ENCODE peak calls at places on chromosomes 12 and 14, in nine cellular contexts. One of them, this sample, is unnamed.

GRCh38 chr14:89058707-89059106 is 234.3 kb downstream of the TTC8 start:
- DNase-seq in H1: no peak
- DNase-seq in hepatocyte: no peak
- DNase-seq in pancreas: no peak
- DNase-seq in aorta: no peak
- DNase-seq in H7: no peak
- DNase-seq in upper lobe of right lung: no peak
- DNase-seq in endothelial cell of umbilical vein: no peak
- DNase-seq in astrocyte of the spinal cord: no peak
- DNase-seq in this sample: no peak

GRCh38 chr12:93699271-93700141 is 22.3 kb downstream of the CRADD start:
- DNase-seq in H1: no peak
- DNase-seq in hepatocyte: no peak
- DNase-seq in pancreas: no peak
- DNase-seq in aorta: no peak
- DNase-seq in H7: peak; percentile 30
- DNase-seq in upper lobe of right lung: no peak
- DNase-seq in endothelial cell of umbilical vein: no peak
- DNase-seq in astrocyte of the spinal cord: peak; percentile 84
- DNase-seq in this sample: no peak

GRCh38 chr12:2291182-2291832 is 238.5 kb downstream of the CACNA1C start:
- DNase-seq in H1: no peak
- DNase-seq in hepatocyte: peak; percentile 51
- DNase-seq in pancreas: no peak
- DNase-seq in aorta: no peak
- DNase-seq in H7: peak; percentile 87
- DNase-seq in upper lobe of right lung: no peak
- DNase-seq in endothelial cell of umbilical vein: peak; percentile 46
- DNase-seq in astrocyte of the spinal cord: peak; percentile 53
- DNase-seq in this sample: no peak

GRCh38 chr12:100193085-100193484 is 7.5 kb upstream of the ACTR6 start:
- DNase-seq in H1: no peak
- DNase-seq in hepatocyte: no peak
- DNase-seq in pancreas: no peak
- DNase-seq in aorta: no peak
- DNase-seq in H7: no peak
- DNase-seq in upper lobe of right lung: no peak
- DNase-seq in endothelial cell of umbilical vein: no peak
- DNase-seq in astrocyte of the spinal cord: no peak
- DNase-seq in this sample: no peak

GRCh38 chr14:85122690-85123089 is 407.3 kb upstream of the FLRT2 start:
- DNase-seq in H1: no peak
- DNase-seq in hepatocyte: no peak
- DNase-seq in pancreas: no peak
- DNase-seq in aorta: no peak
- DNase-seq in H7: no peak
- DNase-seq in upper lobe of right lung: no peak
- DNase-seq in endothelial cell of umbilical vein: no peak
- DNase-seq in astrocyte of the spinal cord: peak; percentile 80
- DNase-seq in this sample: no peak

GRCh38 chr14:74702293-74702692 is 10.6 kb downstream of the AREL1 start:
- DNase-seq in H1: no peak
- DNase-seq in hepatocyte: no peak
- DNase-seq in pancreas: no peak
- DNase-seq in aorta: no peak
- DNase-seq in H7: no peak
- DNase-seq in upper lobe of right lung: no peak
- DNase-seq in endothelial cell of umbilical vein: no peak
- DNase-seq in astrocyte of the spinal cord: no peak
- DNase-seq in this sample: no peak

GRCh38 chr14:75025082-75025481 is 22.4 kb downstream of the EIF2B2 start:
- DNase-seq in H1: no peak
- DNase-seq in hepatocyte: peak; percentile 20
- DNase-seq in pancreas: no peak
- DNase-seq in aorta: no peak
- DNase-seq in H7: no peak
- DNase-seq in upper lobe of right lung: no peak
- DNase-seq in endothelial cell of umbilical vein: peak; percentile 84
- DNase-seq in astrocyte of the spinal cord: no peak
- DNase-seq in this sample: no peak

GRCh38 chr12:120230326-120230973 is 29.5 kb upstream of the RPLP0 start:
- DNase-seq in H1: peak; percentile 91
- DNase-seq in hepatocyte: peak; percentile 94
- DNase-seq in pancreas: no peak
- DNase-seq in aorta: no peak
- DNase-seq in H7: peak; percentile 94
- DNase-seq in upper lobe of right lung: no peak
- DNase-seq in endothelial cell of umbilical vein: peak; percentile 78
- DNase-seq in astrocyte of the spinal cord: peak; percentile 94
- DNase-seq in this sample: no peak

GRCh38 chr12:114671664-114672476 is 12.1 kb downstream of the TBX3 start:
- DNase-seq in H1: no peak
- DNase-seq in hepatocyte: peak; percentile 75
- DNase-seq in pancreas: no peak
- DNase-seq in aorta: no peak
- DNase-seq in H7: peak; percentile 84
- DNase-seq in upper lobe of right lung: no peak
- DNase-seq in endothelial cell of umbilical vein: no peak
- DNase-seq in astrocyte of the spinal cord: peak; percentile 50
- DNase-seq in this sample: no peak

GRCh38 chr12:114674201-114675047 is 9.6 kb downstream of the TBX3 start:
- DNase-seq in H1: no peak
- DNase-seq in hepatocyte: peak; percentile 41
- DNase-seq in pancreas: no peak
- DNase-seq in aorta: no peak
- DNase-seq in H7: peak; percentile 82
- DNase-seq in upper lobe of right lung: no peak
- DNase-seq in endothelial cell of umbilical vein: no peak
- DNase-seq in astrocyte of the spinal cord: peak; percentile 42
- DNase-seq in this sample: no peak

GRCh38 chr12:114671321-114671663 is 12.7 kb downstream of the TBX3 start:
- DNase-seq in H1: no peak
- DNase-seq in hepatocyte: no peak
- DNase-seq in pancreas: no peak
- DNase-seq in aorta: no peak
- DNase-seq in H7: no peak
- DNase-seq in upper lobe of right lung: no peak
- DNase-seq in endothelial cell of umbilical vein: no peak
- DNase-seq in astrocyte of the spinal cord: peak; percentile 56
- DNase-seq in this sample: no peak

GRCh38 chr12:114672817-114673168 is 11.2 kb downstream of the TBX3 start:
- DNase-seq in H1: no peak
- DNase-seq in hepatocyte: peak; percentile 46
- DNase-seq in pancreas: no peak
- DNase-seq in aorta: no peak
- DNase-seq in H7: no peak
- DNase-seq in upper lobe of right lung: no peak
- DNase-seq in endothelial cell of umbilical vein: no peak
- DNase-seq in astrocyte of the spinal cord: no peak
- DNase-seq in this sample: no peak

GRCh38 chr12:114673169-114673833 is 10.7 kb downstream of the TBX3 start:
- DNase-seq in H1: no peak
- DNase-seq in hepatocyte: peak; percentile 68
- DNase-seq in pancreas: no peak
- DNase-seq in aorta: no peak
- DNase-seq in H7: peak; percentile 82
- DNase-seq in upper lobe of right lung: no peak
- DNase-seq in endothelial cell of umbilical vein: no peak
- DNase-seq in astrocyte of the spinal cord: peak; percentile 89
- DNase-seq in this sample: no peak
- H3K4me3 ChIP-seq in H1: no peak overlapping the region
- H3K4me3 ChIP-seq in hepatocyte: peak overlapping the region; percentile 27
- H3K4me3 ChIP-seq in pancreas: no peak overlapping the region
- H3K4me3 ChIP-seq in aorta: no peak overlapping the region
- H3K4me3 ChIP-seq in H7: no peak overlapping the region
- H3K4me3 ChIP-seq in upper lobe of right lung: peak overlapping the region; percentile 45
- H3K4me3 ChIP-seq in endothelial cell of umbilical vein: no peak overlapping the region
- H3K4me3 ChIP-seq in astrocyte of the spinal cord: peak overlapping the region; percentile 21
- H3K4me3 ChIP-seq in this sample: no peak overlapping the region

GRCh38 chr12:89702503-89702902 is 6.1 kb downstream of the ATP2B1 start:
- DNase-seq in H1: no peak
- DNase-seq in hepatocyte: no peak
- DNase-seq in pancreas: no peak
- DNase-seq in aorta: no peak
- DNase-seq in H7: no peak
- DNase-seq in upper lobe of right lung: no peak
- DNase-seq in endothelial cell of umbilical vein: no peak
- DNase-seq in astrocyte of the spinal cord: no peak
- DNase-seq in this sample: no peak

GRCh38 chr12:89703768-89704167 is 4.9 kb downstream of the ATP2B1 start:
- DNase-seq in H1: no peak
- DNase-seq in hepatocyte: no peak
- DNase-seq in pancreas: no peak
- DNase-seq in aorta: no peak
- DNase-seq in H7: no peak
- DNase-seq in upper lobe of right lung: no peak
- DNase-seq in endothelial cell of umbilical vein: no peak
- DNase-seq in astrocyte of the spinal cord: no peak
- DNase-seq in this sample: no peak

GRCh38 chr12:89701606-89702206 is 6.9 kb downstream of the ATP2B1 start:
- DNase-seq in H1: no peak
- DNase-seq in hepatocyte: no peak
- DNase-seq in pancreas: no peak
- DNase-seq in aorta: no peak
- DNase-seq in H7: no peak
- DNase-seq in upper lobe of right lung: no peak
- DNase-seq in endothelial cell of umbilical vein: no peak
- DNase-seq in astrocyte of the spinal cord: no peak
- DNase-seq in this sample: no peak

GRCh38 chr12:89706551-89707348 is 1.9 kb downstream of the ATP2B1 start:
- DNase-seq in H1: no peak
- DNase-seq in hepatocyte: peak; percentile 15
- DNase-seq in pancreas: peak; percentile 26
- DNase-seq in aorta: no peak
- DNase-seq in H7: peak; percentile 18
- DNase-seq in upper lobe of right lung: peak; percentile 61
- DNase-seq in endothelial cell of umbilical vein: peak; percentile 27
- DNase-seq in astrocyte of the spinal cord: peak; percentile 21
- DNase-seq in this sample: peak; percentile 7

GRCh38 chr12:89704457-89704856 is 4.2 kb downstream of the ATP2B1 start:
- DNase-seq in H1: no peak
- DNase-seq in hepatocyte: no peak
- DNase-seq in pancreas: no peak
- DNase-seq in aorta: no peak
- DNase-seq in H7: no peak
- DNase-seq in upper lobe of right lung: no peak
- DNase-seq in endothelial cell of umbilical vein: no peak
- DNase-seq in astrocyte of the spinal cord: no peak
- DNase-seq in this sample: no peak
- H3K4me3 ChIP-seq in H1: no peak overlapping the region
- H3K4me3 ChIP-seq in hepatocyte: no peak overlapping the region
- H3K4me3 ChIP-seq in pancreas: no peak overlapping the region
- H3K4me3 ChIP-seq in aorta: no peak overlapping the region
- H3K4me3 ChIP-seq in H7: no peak overlapping the region
- H3K4me3 ChIP-seq in upper lobe of right lung: no peak overlapping the region
- H3K4me3 ChIP-seq in endothelial cell of umbilical vein: no peak overlapping the region
- H3K4me3 ChIP-seq in astrocyte of the spinal cord: no peak overlapping the region
- H3K4me3 ChIP-seq in this sample: peak overlapping the region; percentile 97

GRCh38 chr14:53108292-53108937 is 44.7 kb downstream of the DDHD1 start:
- DNase-seq in H1: no peak
- DNase-seq in hepatocyte: no peak
- DNase-seq in pancreas: no peak
- DNase-seq in aorta: no peak
- DNase-seq in H7: no peak
- DNase-seq in upper lobe of right lung: no peak
- DNase-seq in endothelial cell of umbilical vein: no peak
- DNase-seq in astrocyte of the spinal cord: no peak
- DNase-seq in this sample: peak; percentile 23

GRCh38 chr14:53106768-53107167 is 46.4 kb downstream of the DDHD1 start:
- DNase-seq in H1: no peak
- DNase-seq in hepatocyte: no peak
- DNase-seq in pancreas: no peak
- DNase-seq in aorta: no peak
- DNase-seq in H7: no peak
- DNase-seq in upper lobe of right lung: no peak
- DNase-seq in endothelial cell of umbilical vein: no peak
- DNase-seq in astrocyte of the spinal cord: no peak
- DNase-seq in this sample: no peak

GRCh38 chr14:53109688-53110041 is 43.5 kb downstream of the DDHD1 start:
- DNase-seq in H1: no peak
- DNase-seq in hepatocyte: no peak
- DNase-seq in pancreas: no peak
- DNase-seq in aorta: no peak
- DNase-seq in H7: no peak
- DNase-seq in upper lobe of right lung: no peak
- DNase-seq in endothelial cell of umbilical vein: no peak
- DNase-seq in astrocyte of the spinal cord: no peak
- DNase-seq in this sample: no peak

GRCh38 chr14:53110103-53110502 is 43.0 kb downstream of the DDHD1 start:
- DNase-seq in H1: no peak
- DNase-seq in hepatocyte: no peak
- DNase-seq in pancreas: no peak
- DNase-seq in aorta: no peak
- DNase-seq in H7: no peak
- DNase-seq in upper lobe of right lung: no peak
- DNase-seq in endothelial cell of umbilical vein: no peak
- DNase-seq in astrocyte of the spinal cord: no peak
- DNase-seq in this sample: peak; percentile 15

DNA sequence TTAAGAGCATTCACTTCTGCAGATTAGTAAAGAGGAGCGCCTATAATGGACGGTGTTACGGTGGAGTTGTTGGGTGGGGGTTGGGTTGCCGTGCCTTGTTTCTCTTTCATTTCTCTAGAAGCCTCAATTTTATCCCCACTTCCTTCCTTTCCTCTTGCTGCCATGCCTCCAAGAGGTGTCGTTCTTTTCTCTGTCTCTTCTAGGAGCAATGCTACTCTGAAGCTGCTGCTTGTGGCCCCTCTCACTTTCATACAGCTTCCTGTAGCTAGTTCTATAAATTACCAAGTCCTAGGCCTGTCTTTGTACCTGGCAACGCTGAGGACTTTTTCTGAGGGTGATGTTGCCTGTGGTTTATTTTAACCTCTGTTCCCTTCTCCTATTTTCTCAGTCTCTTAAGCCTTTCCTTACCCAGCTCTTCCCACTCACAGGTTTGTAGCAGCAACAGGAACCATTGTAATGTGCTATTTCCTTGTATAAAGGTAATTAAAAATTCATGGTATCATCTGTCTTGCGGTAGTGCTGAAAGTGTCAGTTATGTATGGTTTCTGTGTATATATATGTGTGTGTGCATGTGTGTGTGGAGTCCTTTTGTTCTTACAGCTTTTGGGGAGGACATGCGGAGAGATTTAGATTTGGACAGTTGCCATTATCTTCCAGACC is 44.0 kb downstream of the DDHD1 start:
- DNase-seq in H1: no peak
- DNase-seq in hepatocyte: no peak
- DNase-seq in pancreas: no peak
- DNase-seq in aorta: no peak
- DNase-seq in H7: no peak
- DNase-seq in upper lobe of right lung: no peak
- DNase-seq in endothelial cell of umbilical vein: peak; percentile 44
- DNase-seq in astrocyte of the spinal cord: no peak
- DNase-seq in this sample: peak; percentile 54
- H3K4me3 ChIP-seq in H1: no peak overlapping the region
- H3K4me3 ChIP-seq in hepatocyte: no peak overlapping the region
- H3K4me3 ChIP-seq in pancreas: no peak overlapping the region
- H3K4me3 ChIP-seq in aorta: no peak overlapping the region
- H3K4me3 ChIP-seq in H7: no peak overlapping the region
- H3K4me3 ChIP-seq in upper lobe of right lung: peak overlapping the region; percentile 32
- H3K4me3 ChIP-seq in endothelial cell of umbilical vein: peak overlapping the region; percentile 70
- H3K4me3 ChIP-seq in astrocyte of the spinal cord: no peak overlapping the region
- H3K4me3 ChIP-seq in this sample: peak overlapping the region; percentile 98

DNA sequence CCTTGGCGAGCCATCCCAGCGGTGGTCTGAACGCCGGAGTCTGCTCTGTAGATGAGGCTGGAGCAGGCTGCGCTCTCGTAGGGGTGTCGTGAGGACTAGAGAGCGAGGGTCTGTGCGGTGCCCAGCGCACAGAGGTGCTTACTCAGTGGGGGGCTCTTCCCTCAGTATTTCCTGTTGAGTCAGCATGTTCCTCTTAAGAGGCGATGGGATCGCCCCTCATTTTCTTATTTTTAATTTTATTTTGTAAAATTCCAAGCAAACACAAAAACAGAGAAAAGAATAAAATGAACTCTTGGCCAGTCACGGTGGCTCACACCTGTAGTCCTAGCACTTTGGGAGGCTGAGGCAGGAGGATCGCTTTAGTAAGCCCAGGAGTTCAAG is 40.8 kb upstream of the BCL7A start:
- DNase-seq in H1: no peak
- DNase-seq in hepatocyte: no peak
- DNase-seq in pancreas: no peak
- DNase-seq in aorta: no peak
- DNase-seq in H7: no peak
- DNase-seq in upper lobe of right lung: no peak
- DNase-seq in endothelial cell of umbilical vein: no peak
- DNase-seq in astrocyte of the spinal cord: no peak
- DNase-seq in this sample: no peak
- H3K4me3 ChIP-seq in H1: no peak overlapping the region
- H3K4me3 ChIP-seq in hepatocyte: no peak overlapping the region
- H3K4me3 ChIP-seq in pancreas: no peak overlapping the region
- H3K4me3 ChIP-seq in aorta: no peak overlapping the region
- H3K4me3 ChIP-seq in H7: no peak overlapping the region
- H3K4me3 ChIP-seq in upper lobe of right lung: no peak overlapping the region
- H3K4me3 ChIP-seq in endothelial cell of umbilical vein: no peak overlapping the region
- H3K4me3 ChIP-seq in astrocyte of the spinal cord: no peak overlapping the region
- H3K4me3 ChIP-seq in this sample: no peak overlapping the region

This sample was measured in CD4-positive, CD25-positive, alpha-beta regulatory T cell.